ENCODE peak calls at places on chromosomes 13 and 19, in five cellular contexts. N, I, B, Q and W are unnamed samples.

GRCh38 chr19:5624154-5624663 is 1.3 kb downstream of the SAFB start:
- DNase-seq in I (peak), N (peak), B (peak), Q (peak), W (peak)

GRCh38 chr19:12792048-12792852 is 964 bp downstream of the JUNB start:
- DNase-seq in N (peak), I (peak), B (peak), Q (peak), W (peak)

GRCh38 chr13:95254341-95254740 is 46.9 kb downstream of the ABCC4 start:
- DNase-seq in B (peak), I (no peak), N (no peak), Q (no peak), W (no peak)

GRCh38 chr19:3133793-3134116 is 2.1 kb upstream of the GNA15 start:
- DNase-seq in N (no peak), Q (no peak), B (no peak), I (no peak), W (no peak)

GRCh38 chr19:12133069-12133468 is 7.1 kb downstream of the ZNF20 start:
- DNase-seq in N (no peak), Q (no peak), B (no peak), I (no peak), W (no peak)

GRCh38 chr19:4064073-4064550 is 2.6 kb downstream of the ZBTB7A start:
- DNase-seq in N (no peak), B (peak), Q (peak), I (peak), W (peak)

GRCh38 chr19:16519230-16519687 is 23.0 kb downstream of the CHERP start:
- DNase-seq in B (no peak), N (no peak), Q (no peak), I (no peak), W (no peak)

GRCh38 chr19:17775991-17776803 is 18.7 kb upstream of the B3GNT3 start:
- DNase-seq in N (no peak), Q (no peak), B (peak), I (no peak), W (no peak)

GRCh38 chr13:64083396-64083795 is 2667.7 kb upstream of the PCDH20 start:
- DNase-seq in Q (no peak), I (no peak), B (peak), N (no peak), W (no peak)

DNA sequence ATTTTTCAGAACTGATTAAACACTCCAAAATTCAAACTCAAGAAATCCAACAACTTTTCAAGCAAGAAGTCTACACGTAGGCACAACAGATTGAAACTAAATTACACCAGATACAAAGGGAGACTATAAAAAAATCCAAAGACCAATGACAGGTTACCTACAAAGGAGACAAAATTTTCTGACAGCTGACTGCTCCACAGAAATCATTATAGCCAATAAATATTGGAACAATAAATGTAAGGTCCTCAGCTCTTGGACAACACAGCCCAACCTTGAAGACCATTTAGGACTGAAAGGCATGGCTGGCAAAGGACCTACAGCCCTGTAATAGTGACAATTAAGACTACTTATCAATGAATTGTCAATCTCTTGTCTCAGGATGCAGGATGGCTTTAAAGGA is 15.9 kb downstream of the ZNF350 start:
- DNase-seq in Q (no peak), B (no peak), I (no peak), N (no peak), W (no peak)
- H3K4me3 ChIP-seq in Q (no peak), B (no peak), I (no peak), N (peak), W (no peak)

DNA sequence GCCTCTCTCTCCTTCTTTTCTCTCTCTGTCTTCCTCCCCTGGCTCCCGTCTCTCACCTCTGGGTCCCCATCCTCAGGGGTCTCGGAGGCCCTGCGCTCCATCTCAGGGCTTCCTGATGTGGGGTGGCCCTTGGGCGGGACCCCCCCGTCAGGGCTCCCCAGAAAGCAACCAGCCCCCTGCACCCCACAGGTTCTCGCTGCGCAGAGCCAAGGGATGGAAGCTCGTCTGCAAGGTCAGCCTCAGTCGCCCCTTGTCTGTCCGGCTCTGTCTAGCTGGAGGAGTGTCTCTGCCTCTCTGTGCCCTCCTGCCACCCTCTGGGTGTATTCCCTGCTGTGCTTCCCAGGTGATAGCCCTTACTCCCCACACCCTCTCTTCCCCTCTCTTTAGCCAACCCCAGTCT is at the start of gene SBK3:
- DNase-seq in Q (no peak), I (no peak), B (no peak), N (no peak), W (peak)
- H3K27ac ChIP-seq in Q (peak), I (peak), B (no peak), N (no peak), W (peak)

GRCh38 chr13:20774746-20775145 is 985 bp upstream of the EEF1AKMT1 start:
- DNase-seq in N (no peak), Q (no peak), B (no peak), I (no peak), W (no peak)

GRCh38 chr13:20769834-20770233 is 3.9 kb downstream of the EEF1AKMT1 start:
- DNase-seq in B (no peak), N (no peak), Q (no peak), I (no peak), W (no peak)

GRCh38 chr13:20773194-20774080 is at the start of gene EEF1AKMT1:
- DNase-seq in B (peak), Q (peak), I (peak), N (peak), W (peak)

GRCh38 chr13:20775961-20776360 is 2.2 kb upstream of the EEF1AKMT1 start:
- DNase-seq in B (no peak), N (no peak), I (no peak), Q (no peak), W (no peak)

DNA sequence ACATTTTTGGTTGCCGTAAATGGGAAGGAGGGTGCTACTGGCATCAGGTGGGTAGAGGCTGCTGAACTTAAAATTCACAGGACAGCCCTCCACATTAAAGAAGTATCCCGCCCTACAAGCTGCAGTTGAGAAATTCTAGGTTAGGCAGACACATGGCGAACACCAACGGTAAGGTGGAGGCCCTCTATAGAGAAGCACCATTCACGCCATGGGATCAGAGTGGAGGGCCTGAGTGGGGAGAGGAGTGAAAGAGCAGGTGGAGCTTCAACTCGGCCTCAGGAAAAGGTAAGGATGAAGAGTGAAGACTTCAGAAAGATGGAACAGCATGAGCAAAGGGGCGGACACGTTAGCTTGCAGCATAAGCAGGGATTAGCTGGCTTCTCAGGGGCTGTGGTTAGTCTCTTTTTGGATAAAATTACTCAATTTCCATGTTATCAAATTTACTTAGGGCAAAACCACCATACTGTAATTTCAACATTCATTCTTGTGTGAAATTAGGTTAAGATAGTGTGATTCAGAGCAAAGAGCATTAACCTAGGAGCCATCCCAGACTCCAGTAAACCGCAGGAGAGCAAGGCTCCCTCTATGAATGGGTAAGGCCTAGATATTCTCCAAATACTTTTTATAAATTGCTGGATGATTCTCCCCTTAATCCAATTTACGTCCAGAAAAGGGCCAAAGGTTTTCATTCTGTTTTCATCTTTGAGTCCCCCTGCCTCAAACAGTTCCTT is 1.2 kb downstream of the EEF1AKMT1 start:
- DNase-seq in I (no peak), B (peak), N (no peak), Q (no peak), W (no peak)
- H3K4me3 ChIP-seq in I (peak), B (peak), N (peak), Q (peak), W (peak)

DNA sequence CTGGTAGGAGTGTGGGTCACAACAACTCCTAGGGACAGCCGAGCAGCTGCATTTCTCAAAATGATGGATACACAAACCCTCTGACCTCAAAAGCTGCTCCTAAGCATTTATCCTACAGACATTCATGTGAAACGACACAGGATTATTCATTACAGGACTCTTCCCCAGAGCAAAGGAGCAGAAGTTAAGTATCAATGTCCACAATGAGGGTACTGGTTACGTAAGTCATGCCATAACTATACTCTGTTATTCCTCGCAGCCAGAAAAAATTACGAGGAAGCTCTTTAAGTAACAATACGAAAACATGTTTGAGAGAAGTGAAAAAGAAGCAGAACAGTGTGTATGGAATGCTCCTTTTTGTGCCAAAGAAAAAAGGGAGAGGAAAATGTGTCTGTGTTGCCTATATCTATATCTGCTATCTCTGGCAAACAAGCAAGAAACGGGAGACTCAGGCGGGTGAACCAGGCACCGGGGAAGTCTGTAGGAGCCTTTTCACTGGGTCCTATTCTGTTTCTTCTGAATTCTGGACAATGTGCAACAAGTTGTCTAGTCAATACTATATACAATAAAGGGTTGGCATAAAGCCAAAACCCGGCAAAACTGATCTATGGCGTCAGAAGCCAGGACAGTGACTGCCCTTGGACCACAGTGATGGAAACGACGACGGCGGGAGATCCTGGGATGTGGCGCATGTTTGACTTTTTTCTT is 1.3 kb downstream of the ISOC2 start:
- DNase-seq in N (no peak), B (peak), Q (no peak), I (no peak), W (no peak)
- H3K27ac ChIP-seq in N (no peak), B (peak), Q (peak), I (peak), W (peak)